ENCODE peak calls at places on chromosomes 5 and 9, in seven cellular contexts. One of them, this sample, is unnamed.

GRCh38 chr9:129712595-129713524 is 40.0 kb downstream of the PTGES start:
- DNase-seq in left lung: no peak
- DNase-seq in ovary: no peak
- DNase-seq in fibroblast of mammary gland: peak
- DNase-seq in Calu3: no peak
- DNase-seq in RWPE1: no peak
- DNase-seq in mucosa of descending colon: no peak
- DNase-seq in this sample: no peak

GRCh38 chr9:121784706-121785426 is 133.4 kb downstream of the DAB2IP start:
- DNase-seq in left lung: no peak
- DNase-seq in ovary: peak
- DNase-seq in fibroblast of mammary gland: no peak
- DNase-seq in Calu3: no peak
- DNase-seq in RWPE1: no peak
- DNase-seq in mucosa of descending colon: no peak
- DNase-seq in this sample: no peak

GRCh38 chr5:154446183-154447073 is 631 bp downstream of the SAP30L start:
- DNase-seq in left lung: peak
- DNase-seq in ovary: peak
- DNase-seq in fibroblast of mammary gland: peak
- DNase-seq in Calu3: peak
- DNase-seq in RWPE1: peak
- DNase-seq in mucosa of descending colon: peak
- DNase-seq in this sample: peak

GRCh38 chr9:71783120-71783523 is 14.8 kb upstream of the CEMIP2 start:
- DNase-seq in left lung: peak
- DNase-seq in ovary: no peak
- DNase-seq in fibroblast of mammary gland: no peak
- DNase-seq in Calu3: peak
- DNase-seq in RWPE1: no peak
- DNase-seq in mucosa of descending colon: peak
- DNase-seq in this sample: peak

GRCh38 chr5:65103674-65104035 is 334.9 kb downstream of the CWC27 start:
- DNase-seq in left lung: peak
- DNase-seq in ovary: no peak
- DNase-seq in fibroblast of mammary gland: peak
- DNase-seq in Calu3: no peak
- DNase-seq in RWPE1: no peak
- DNase-seq in mucosa of descending colon: peak
- DNase-seq in this sample: no peak

GRCh38 chr5:124677376-124677998 is 69.0 kb downstream of the ZNF608 start:
- DNase-seq in left lung: no peak
- DNase-seq in ovary: no peak
- DNase-seq in fibroblast of mammary gland: no peak
- DNase-seq in Calu3: no peak
- DNase-seq in RWPE1: no peak
- DNase-seq in mucosa of descending colon: no peak
- DNase-seq in this sample: no peak

GRCh38 chr5:72028382-72028781 is 78.9 kb upstream of the MAP1B start:
- DNase-seq in left lung: no peak
- DNase-seq in ovary: no peak
- DNase-seq in fibroblast of mammary gland: no peak
- DNase-seq in Calu3: no peak
- DNase-seq in RWPE1: no peak
- DNase-seq in mucosa of descending colon: no peak
- DNase-seq in this sample: no peak

GRCh38 chr9:19232830-19233194 is 2.3 kb downstream of the DENND4C start:
- DNase-seq in left lung: no peak
- DNase-seq in ovary: no peak
- DNase-seq in fibroblast of mammary gland: peak
- DNase-seq in Calu3: no peak
- DNase-seq in RWPE1: no peak
- DNase-seq in mucosa of descending colon: no peak
- DNase-seq in this sample: peak

GRCh38 chr9:4262735-4263141 is 37.1 kb downstream of the GLIS3 start:
- DNase-seq in left lung: no peak
- DNase-seq in ovary: no peak
- DNase-seq in fibroblast of mammary gland: peak
- DNase-seq in Calu3: peak
- DNase-seq in RWPE1: peak
- DNase-seq in mucosa of descending colon: no peak
- DNase-seq in this sample: no peak

GRCh38 chr9:33263131-33263935 is 1.2 kb downstream of the BAG1 start:
- DNase-seq in left lung: no peak
- DNase-seq in ovary: peak
- DNase-seq in fibroblast of mammary gland: peak
- DNase-seq in Calu3: no peak
- DNase-seq in RWPE1: peak
- DNase-seq in mucosa of descending colon: no peak
- DNase-seq in this sample: no peak

GRCh38 chr5:41071242-41071641 is at the start of gene MROH2B:
- DNase-seq in left lung: no peak
- DNase-seq in ovary: no peak
- DNase-seq in fibroblast of mammary gland: no peak
- DNase-seq in Calu3: no peak
- DNase-seq in RWPE1: no peak
- DNase-seq in mucosa of descending colon: no peak
- DNase-seq in this sample: no peak

GRCh38 chr5:126542441-126542840 is 52.6 kb downstream of the ALDH7A1 start:
- DNase-seq in left lung: no peak
- DNase-seq in ovary: no peak
- DNase-seq in fibroblast of mammary gland: no peak
- DNase-seq in Calu3: no peak
- DNase-seq in RWPE1: no peak
- DNase-seq in mucosa of descending colon: no peak
- DNase-seq in this sample: no peak

GRCh38 chr5:170144286-170145023 is 38.8 kb downstream of the FOXI1 start:
- DNase-seq in left lung: no peak
- DNase-seq in ovary: no peak
- DNase-seq in fibroblast of mammary gland: no peak
- DNase-seq in Calu3: no peak
- DNase-seq in RWPE1: no peak
- DNase-seq in mucosa of descending colon: no peak
- DNase-seq in this sample: no peak

GRCh38 chr5:1510151-1510561 is 13.6 kb downstream of the LPCAT1 start:
- DNase-seq in left lung: peak
- DNase-seq in ovary: no peak
- DNase-seq in fibroblast of mammary gland: no peak
- DNase-seq in Calu3: no peak
- DNase-seq in RWPE1: no peak
- DNase-seq in mucosa of descending colon: no peak
- DNase-seq in this sample: no peak

GRCh38 chr5:179190851-179191505 is 130.8 kb downstream of the ZNF354C start:
- DNase-seq in left lung: peak
- DNase-seq in ovary: no peak
- DNase-seq in fibroblast of mammary gland: no peak
- DNase-seq in Calu3: no peak
- DNase-seq in RWPE1: no peak
- DNase-seq in mucosa of descending colon: no peak
- DNase-seq in this sample: no peak

GRCh38 chr5:145937432-145938250 is 1.3 kb downstream of the SH3RF2 start:
- DNase-seq in left lung: no peak
- DNase-seq in ovary: no peak
- DNase-seq in fibroblast of mammary gland: peak
- DNase-seq in Calu3: peak
- DNase-seq in RWPE1: peak
- DNase-seq in mucosa of descending colon: peak
- DNase-seq in this sample: peak

GRCh38 chr5:163571755-163572154 is 66.3 kb downstream of the MAT2B start:
- DNase-seq in left lung: no peak
- DNase-seq in ovary: peak
- DNase-seq in fibroblast of mammary gland: peak
- DNase-seq in Calu3: no peak
- DNase-seq in RWPE1: peak
- DNase-seq in mucosa of descending colon: peak
- DNase-seq in this sample: no peak

DNA sequence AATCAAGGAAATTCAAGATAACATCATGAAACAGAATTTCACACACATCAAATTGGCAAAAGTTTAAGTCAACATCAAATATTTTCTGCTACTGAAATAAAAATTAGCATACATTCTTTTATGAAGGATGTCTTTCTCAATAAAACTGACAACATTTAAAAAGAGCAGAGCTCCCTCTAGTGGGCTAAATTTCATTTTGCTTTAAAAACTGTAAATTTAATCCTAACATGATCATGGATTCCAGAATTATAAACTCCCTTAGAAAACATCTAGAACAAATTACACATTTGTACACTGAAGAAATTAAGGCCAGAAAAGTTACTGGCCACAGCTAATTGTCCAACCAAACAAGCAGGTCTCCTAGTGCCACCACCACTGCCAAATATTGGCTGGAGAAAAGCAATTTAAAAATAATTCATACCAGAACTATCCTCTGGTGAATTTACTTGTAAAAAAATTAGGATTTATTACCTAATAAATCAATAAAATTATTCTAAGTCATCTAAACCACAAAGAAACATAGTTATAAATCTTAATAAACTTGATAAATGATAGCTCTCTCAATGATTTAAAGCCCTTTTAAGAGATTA is 31.2 kb downstream of the DEPDC1B start:
- DNase-seq in left lung: no peak
- DNase-seq in ovary: no peak
- DNase-seq in fibroblast of mammary gland: peak
- DNase-seq in Calu3: no peak
- DNase-seq in RWPE1: peak
- DNase-seq in mucosa of descending colon: no peak
- DNase-seq in this sample: peak
- TF ChIP-seq CTCF in left lung: peak
- TF ChIP-seq CTCF in ovary: no peak
- TF ChIP-seq CTCF in fibroblast of mammary gland: peak
- TF ChIP-seq CTCF in Calu3: no peak
- TF ChIP-seq CTCF in RWPE1: peak
- TF ChIP-seq CTCF in mucosa of descending colon: no peak
- TF ChIP-seq CTCF in this sample: peak

DNA sequence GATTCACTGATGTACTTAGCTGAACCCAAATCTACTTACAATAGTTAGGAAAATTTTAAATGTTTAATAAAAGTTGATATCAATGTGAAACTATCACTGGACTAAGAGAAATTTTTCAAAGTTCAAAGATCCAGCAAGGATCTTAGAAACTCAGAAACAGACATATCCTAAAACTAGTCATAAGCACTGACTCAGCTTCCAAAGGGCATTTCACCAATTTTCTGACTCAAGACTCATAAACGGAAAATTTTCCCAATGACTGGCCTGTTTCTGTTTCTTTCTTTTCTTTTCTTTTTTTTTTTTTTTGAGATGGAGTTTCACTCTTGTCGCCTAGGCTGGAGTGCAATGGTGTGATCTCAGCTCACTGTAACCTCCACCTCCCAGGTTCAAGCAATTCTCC is 66.6 kb downstream of the CDC14B start:
- DNase-seq in left lung: no peak
- DNase-seq in ovary: no peak
- DNase-seq in fibroblast of mammary gland: peak
- DNase-seq in Calu3: no peak
- DNase-seq in RWPE1: peak
- DNase-seq in mucosa of descending colon: no peak
- DNase-seq in this sample: no peak
- TF ChIP-seq CTCF in left lung: no peak
- TF ChIP-seq CTCF in ovary: no peak
- TF ChIP-seq CTCF in fibroblast of mammary gland: no peak
- TF ChIP-seq CTCF in Calu3: no peak
- TF ChIP-seq CTCF in RWPE1: no peak
- TF ChIP-seq CTCF in mucosa of descending colon: no peak
- TF ChIP-seq CTCF in this sample: no peak

DNA sequence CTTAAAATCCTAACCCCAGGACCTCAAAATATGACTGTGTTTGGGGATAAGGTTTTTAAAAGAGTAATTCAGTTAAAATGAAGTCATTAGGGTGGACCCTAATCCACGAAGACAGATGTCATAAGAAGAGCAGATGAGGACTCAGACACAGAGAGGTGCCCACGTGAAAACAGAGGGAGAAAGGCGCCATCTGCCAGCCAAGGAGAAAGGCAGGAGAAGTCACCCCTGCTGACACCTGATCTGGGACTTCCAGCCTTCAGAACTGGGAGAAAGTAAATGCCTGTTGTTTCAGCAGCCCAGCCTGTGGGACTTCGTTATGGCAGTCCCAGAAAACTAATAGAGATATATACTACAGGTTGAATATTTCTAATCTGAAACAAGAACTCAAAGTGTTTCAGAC is 67.4 kb downstream of the ROR2 start:
- DNase-seq in left lung: no peak
- DNase-seq in ovary: no peak
- DNase-seq in fibroblast of mammary gland: no peak
- DNase-seq in Calu3: no peak
- DNase-seq in RWPE1: no peak
- DNase-seq in mucosa of descending colon: no peak
- DNase-seq in this sample: no peak
- TF ChIP-seq CTCF in left lung: no peak
- TF ChIP-seq CTCF in ovary: no peak
- TF ChIP-seq CTCF in fibroblast of mammary gland: no peak
- TF ChIP-seq CTCF in Calu3: no peak
- TF ChIP-seq CTCF in RWPE1: no peak
- TF ChIP-seq CTCF in mucosa of descending colon: no peak
- TF ChIP-seq CTCF in this sample: no peak

GRCh38 chr5:181243020-181243520 is 636 bp downstream of the RACK1 start:
- DNase-seq in left lung: no peak
- DNase-seq in ovary: no peak
- DNase-seq in fibroblast of mammary gland: no peak
- DNase-seq in Calu3: no peak
- DNase-seq in RWPE1: no peak
- DNase-seq in mucosa of descending colon: no peak
- DNase-seq in this sample: no peak

GRCh38 chr5:181243521-181244307 is at the start of gene RACK1:
- DNase-seq in left lung: peak
- DNase-seq in ovary: peak
- DNase-seq in fibroblast of mammary gland: peak
- DNase-seq in Calu3: peak
- DNase-seq in RWPE1: peak
- DNase-seq in mucosa of descending colon: peak
- DNase-seq in this sample: peak

GRCh38 chr5:181242031-181242451 is 1.7 kb downstream of the RACK1 start:
- DNase-seq in left lung: no peak
- DNase-seq in ovary: peak
- DNase-seq in fibroblast of mammary gland: peak
- DNase-seq in Calu3: no peak
- DNase-seq in RWPE1: no peak
- DNase-seq in mucosa of descending colon: no peak
- DNase-seq in this sample: no peak

GRCh38 chr5:181239062-181239663 is 4.5 kb downstream of the RACK1 start:
- DNase-seq in left lung: no peak
- DNase-seq in ovary: peak
- DNase-seq in fibroblast of mammary gland: no peak
- DNase-seq in Calu3: no peak
- DNase-seq in RWPE1: no peak
- DNase-seq in mucosa of descending colon: no peak
- DNase-seq in this sample: no peak

DNA sequence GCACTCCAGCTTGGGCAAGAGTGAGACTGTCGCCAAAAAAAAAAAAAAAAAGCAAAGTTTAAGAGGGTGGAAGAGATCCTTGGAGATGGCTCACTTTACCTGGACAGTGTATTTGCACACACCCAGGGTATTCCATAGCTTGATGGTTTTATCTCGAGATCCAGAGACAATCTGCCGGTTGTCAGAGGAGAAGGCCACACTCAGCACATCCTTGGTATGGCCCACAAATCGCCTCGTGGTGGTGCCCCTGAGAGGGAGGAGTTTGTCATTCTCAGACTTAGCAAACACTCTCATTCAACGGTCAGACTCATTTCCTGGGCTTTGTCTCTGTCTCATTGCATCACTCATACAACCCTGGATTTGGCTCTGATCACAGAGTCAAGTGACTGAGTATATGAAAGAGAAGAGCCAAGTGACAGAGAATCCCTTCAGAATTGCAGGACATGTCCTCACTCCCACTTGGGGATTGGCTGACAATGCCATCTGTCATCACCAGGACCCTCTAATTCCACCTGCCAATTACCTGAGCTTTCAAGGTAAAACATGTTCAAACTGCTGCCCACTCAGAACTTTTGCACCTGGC is 2.2 kb downstream of the RACK1 start:
- DNase-seq in left lung: no peak
- DNase-seq in ovary: no peak
- DNase-seq in fibroblast of mammary gland: peak
- DNase-seq in Calu3: no peak
- DNase-seq in RWPE1: peak
- DNase-seq in mucosa of descending colon: no peak
- DNase-seq in this sample: no peak
- TF ChIP-seq CTCF in left lung: no peak
- TF ChIP-seq CTCF in ovary: no peak
- TF ChIP-seq CTCF in fibroblast of mammary gland: peak
- TF ChIP-seq CTCF in Calu3: no peak
- TF ChIP-seq CTCF in RWPE1: no peak
- TF ChIP-seq CTCF in mucosa of descending colon: no peak
- TF ChIP-seq CTCF in this sample: no peak